ENCODE peak calls at places on chromosomes 5 and 9, in six cellular contexts. U is heart left ventricle, O is AG04450, P is OCI-LY7, H is mesenchymal stem cell, J is lower lobe of right lung. Y is an unnamed sample.

GRCh38 chr5:52709171-52709925 is 78.4 kb upstream of the ITGA1 start:
- DNase-seq in H (peak; percentile 91), O (no peak), J (no peak), P (no peak), U (peak; percentile 39), Y (no peak)

GRCh38 chr9:120914410-120914809 is 12.2 kb downstream of the TRAF1 start:
- DNase-seq in O (no peak), H (no peak), P (no peak), J (no peak), U (peak; percentile 58), Y (no peak)

GRCh38 chr5:121366515-121366914 is 485.2 kb upstream of the FTMT start:
- DNase-seq in O (peak; percentile 16), P (no peak), H (peak; percentile 56), U (no peak), J (no peak), Y (no peak)

GRCh38 chr9:110750272-110750671 is 81.7 kb downstream of the MUSK start:
- DNase-seq in H (no peak), J (no peak), P (no peak), O (no peak), U (peak; percentile 35), Y (no peak)

GRCh38 chr5:52746539-52746938 is 41.2 kb upstream of the ITGA1 start:
- DNase-seq in O (no peak), P (no peak), J (no peak), H (no peak), U (no peak), Y (no peak)

GRCh38 chr5:94184870-94185269 is 433.5 kb downstream of the KIAA0825 start:
- DNase-seq in J (no peak), P (no peak), H (no peak), O (no peak), U (no peak), Y (no peak)

GRCh38 chr5:99000878-99001277 is 72.1 kb upstream of the CHD1 start:
- DNase-seq in J (no peak), O (no peak), H (peak; percentile 75), P (no peak), U (no peak), Y (no peak)

GRCh38 chr5:14036514-14036913 is 92.0 kb upstream of the DNAH5 start:
- DNase-seq in U (no peak), J (no peak), O (no peak), H (peak; percentile 63), P (no peak), Y (no peak)

GRCh38 chr5:109876941-109877669 is 187.4 kb downstream of the MAN2A1 start:
- DNase-seq in P (no peak), H (no peak), O (no peak), U (no peak), J (no peak), Y (no peak)

GRCh38 chr5:177963966-177964365 is 32.1 kb downstream of the PROP1 start:
- DNase-seq in U (no peak), O (no peak), P (no peak), H (no peak), J (no peak), Y (no peak)

GRCh38 chr5:146079695-146080361 is 25.5 kb downstream of the PLAC8L1 start:
- DNase-seq in O (no peak), U (no peak), P (no peak), J (no peak), H (peak; percentile 24), Y (no peak)

GRCh38 chr9:8855046-8855445 is 1055.5 kb upstream of the DMAC1 start:
- DNase-seq in P (no peak), U (no peak), J (no peak), O (no peak), H (peak; percentile 24), Y (no peak)

GRCh38 chr9:113648586-113648985 is 185.1 kb downstream of the RGS3 start:
- DNase-seq in J (no peak), O (no peak), H (no peak), U (no peak), P (no peak), Y (no peak)

GRCh38 chr5:174844971-174845370 is 120.6 kb downstream of the MSX2 start:
- DNase-seq in O (no peak), U (peak; percentile 52), H (no peak), J (no peak), P (no peak), Y (no peak)

GRCh38 chr5:58860680-58861079 is 277.8 kb downstream of the RAB3C start:
- DNase-seq in J (no peak), O (no peak), U (no peak), H (peak; percentile 5), P (no peak), Y (no peak)

GRCh38 chr5:84287964-84288363 is 96.7 kb downstream of the EDIL3 start:
- DNase-seq in U (no peak), J (no peak), H (peak; percentile 87), O (peak; percentile 44), P (no peak), Y (no peak)

GRCh38 chr5:94433393-94434149 is 184.8 kb downstream of the KIAA0825 start:
- DNase-seq in J (no peak), H (peak; percentile 81), U (peak; percentile 38), P (no peak), O (peak; percentile 10), Y (no peak)

GRCh38 chr9:113454914-113455761 is 8.4 kb upstream of the RGS3 start:
- DNase-seq in U (peak; percentile 80), O (peak; percentile 79), H (peak; percentile 87), P (peak; percentile 21), J (peak; percentile 50), Y (no peak)

GRCh38 chr9:125825762-125826161 is 78.6 kb downstream of the PBX3 start:
- DNase-seq in P (no peak), O (no peak), H (no peak), J (no peak), U (no peak), Y (no peak)

GRCh38 chr5:90201923-90202322 is 207.6 kb downstream of the CETN3 start:
- DNase-seq in P (no peak), O (no peak), U (no peak), J (no peak), H (no peak), Y (no peak)

DNA sequence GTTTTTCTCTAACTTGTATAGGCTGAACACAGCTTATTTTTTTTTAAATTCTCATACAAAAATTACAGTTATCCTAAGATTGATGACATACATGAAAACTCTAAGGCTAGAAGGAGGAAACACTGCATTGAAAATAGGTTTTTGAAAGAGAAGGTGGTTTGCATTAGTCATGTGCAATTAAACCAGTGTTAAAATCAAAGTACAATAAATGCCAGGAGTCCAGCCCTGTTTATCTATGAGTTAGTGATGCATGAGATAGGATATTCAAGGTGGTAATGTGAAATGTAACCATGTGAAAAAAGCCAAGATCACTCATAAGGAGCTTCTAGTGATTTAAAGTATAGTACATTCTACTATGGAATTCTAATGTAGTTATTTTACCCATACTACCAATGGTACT is 444.9 kb upstream of the CYLC2 start:
- DNase-seq in U (no peak), P (no peak), H (no peak), J (no peak), O (no peak), Y (no peak)
- H3K9me3 ChIP-seq in U (no peaks in the 10 kb centered on the region), P (no peaks in the 10 kb centered on the region), H (peaks cover 32% of the 10 kb centered on the region), J (peaks cover 5% of the 10 kb centered on the region), O (peaks cover 10% of the 10 kb centered on the region), Y (no peaks in the 10 kb centered on the region)

GRCh38 chr9:137352511-137353222 is 50.6 kb upstream of the NRARP start:
- DNase-seq in U (no peak), J (no peak), O (no peak), H (no peak), P (no peak), Y (no peak)

GRCh38 chr9:137354845-137355420 is 52.9 kb upstream of the NRARP start:
- DNase-seq in J (no peak), O (no peak), H (no peak), U (no peak), P (no peak), Y (no peak)

GRCh38 chr9:137355445-137356365 is 53.6 kb upstream of the NRARP start:
- DNase-seq in P (no peak), O (no peak), H (no peak), J (no peak), U (no peak), Y (no peak)

GRCh38 chr9:137353223-137354152 is 51.4 kb upstream of the NRARP start:
- DNase-seq in P (no peak), J (peak; percentile 56), O (no peak), H (no peak), U (peak; percentile 81), Y (no peak)

DNA sequence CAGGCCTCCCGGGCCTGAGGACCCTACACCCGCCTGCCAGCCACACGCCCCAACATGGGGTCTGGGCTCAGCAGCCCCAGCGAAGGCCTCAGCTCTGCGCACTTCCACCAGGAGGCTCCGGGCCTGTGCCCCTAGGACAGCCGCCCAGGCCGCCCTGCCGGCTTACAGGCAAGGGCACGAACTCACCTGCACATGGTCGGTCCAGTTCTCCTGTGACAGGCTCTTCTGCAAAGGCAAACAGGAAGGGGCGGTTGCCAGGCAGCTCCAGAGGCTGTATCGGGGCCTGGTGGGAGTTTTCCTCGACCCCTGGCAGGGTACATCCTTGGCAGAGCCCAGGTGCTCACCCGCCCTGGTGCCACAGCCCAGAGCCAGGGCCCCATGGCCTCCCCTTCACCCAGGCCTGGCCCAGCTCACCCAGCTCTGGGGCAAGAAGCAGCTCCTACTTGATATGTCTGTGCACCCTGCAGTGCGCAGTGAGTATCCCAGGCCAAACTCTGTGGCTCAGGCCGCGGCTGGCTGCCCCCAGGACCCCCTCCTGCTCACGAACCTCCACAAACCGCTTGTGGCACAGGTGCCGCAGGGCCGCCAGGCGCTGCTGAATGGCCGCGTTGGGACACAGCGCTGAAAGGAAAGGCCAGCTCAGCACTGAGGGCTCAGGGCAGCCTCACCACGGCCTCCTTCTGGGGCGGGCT is 52.2 kb upstream of the NRARP start:
- DNase-seq in H (no peak), P (no peak), O (no peak), U (no peak), J (no peak), Y (no peak)
- H3K9me3 ChIP-seq in H (peaks cover 30% of the 10 kb centered on the region), P (peaks cover 14% of the 10 kb centered on the region), O (peaks cover 85% of the 10 kb centered on the region), U (peaks cover 10% of the 10 kb centered on the region), J (peaks cover 16% of the 10 kb centered on the region), Y (no peaks in the 10 kb centered on the region)

DNA sequence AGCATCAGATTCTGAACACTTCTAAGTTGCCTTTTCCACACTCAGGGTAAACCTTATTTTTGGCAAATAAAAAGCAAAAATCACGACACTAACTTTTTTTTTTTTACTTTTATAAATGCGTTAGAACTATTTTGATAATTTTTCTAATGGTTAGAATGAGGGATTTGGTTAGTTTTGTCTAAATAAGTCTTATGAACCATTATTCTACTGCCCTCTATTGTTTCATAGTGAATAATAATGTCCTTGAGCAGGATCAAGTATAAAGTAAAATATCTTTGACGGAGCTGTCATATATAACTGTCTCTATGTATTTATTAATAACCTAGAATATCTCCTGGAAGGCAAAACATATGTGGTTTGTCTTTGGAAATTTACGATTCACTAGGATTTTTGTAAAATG is 631.8 kb downstream of the GABRG2 start:
- DNase-seq in H (no peak), P (no peak), U (no peak), J (no peak), O (no peak), Y (no peak)
- H3K9me3 ChIP-seq in H (peaks cover 32% of the 10 kb centered on the region), P (no peaks in the 10 kb centered on the region), U (no peaks in the 10 kb centered on the region), J (no peaks in the 10 kb centered on the region), O (peaks cover 7% of the 10 kb centered on the region), Y (no peaks in the 10 kb centered on the region)

DNA sequence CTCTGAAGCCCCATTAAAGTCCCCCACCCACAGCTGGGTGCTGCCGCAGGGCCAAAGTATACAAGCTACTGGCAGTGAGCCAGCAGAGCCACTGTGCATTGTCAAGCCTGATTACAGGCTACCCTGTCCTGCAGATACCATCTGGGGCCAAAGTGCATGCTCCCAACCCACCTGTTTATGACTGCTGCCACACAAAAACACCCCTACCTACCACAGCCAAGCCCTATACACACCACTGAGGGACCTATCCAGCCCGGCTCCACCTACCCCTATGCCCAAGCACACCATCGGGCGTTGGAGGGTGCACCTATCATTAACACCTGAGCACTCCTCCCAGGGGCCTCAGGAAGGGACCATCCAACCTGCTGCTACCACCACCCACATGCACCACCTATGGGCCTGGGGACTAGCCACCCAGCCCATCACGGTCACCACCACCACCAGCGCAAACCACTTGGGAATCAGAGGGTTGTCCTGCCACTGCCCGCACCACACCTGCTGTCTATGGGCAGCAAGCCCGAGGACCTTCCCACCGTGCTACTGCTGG is 105.0 kb downstream of the PLPP1 start:
- DNase-seq in U (no peak), O (no peak), H (no peak), P (no peak), J (no peak), Y (no peak)
- H3K9me3 ChIP-seq in U (no peaks in the 10 kb centered on the region), O (peaks cover 20% of the 10 kb centered on the region), H (no peaks in the 10 kb centered on the region), P (no peaks in the 10 kb centered on the region), J (no peaks in the 10 kb centered on the region), Y (no peaks in the 10 kb centered on the region)

Y was measured in T-helper 17 cell.